ENCODE peak calls at places on chromosomes 5 and 9, in four cellular contexts. One of them, this sample, is unnamed.

GRCh38 chr5:149037819-149038218 is 25.0 kb downstream of the SH3TC2 start:
- DNase-seq in HepG2: no peak
- DNase-seq in K562: no peak
- DNase-seq in GM12878: no peak
- DNase-seq in this sample: no peak

GRCh38 chr9:14993891-14994554 is 83.8 kb upstream of the FREM1 start:
- DNase-seq in K562: no peak
- DNase-seq in GM12878: no peak
- DNase-seq in HepG2: no peak
- DNase-seq in this sample: no peak

GRCh38 chr5:143955140-143955539 is 143.2 kb downstream of the HMHB1 start:
- DNase-seq in GM12878: no peak
- DNase-seq in HepG2: no peak
- DNase-seq in K562: no peak
- DNase-seq in this sample: no peak

GRCh38 chr5:153153086-153153485 is 337.4 kb upstream of the GRIA1 start:
- DNase-seq in GM12878: no peak
- DNase-seq in HepG2: no peak
- DNase-seq in K562: no peak
- DNase-seq in this sample: no peak

GRCh38 chr9:132207839-132208615 is 46.2 kb downstream of the NTNG2 start:
- DNase-seq in GM12878: no peak
- DNase-seq in K562: no peak
- DNase-seq in HepG2: no peak
- DNase-seq in this sample: peak; percentile 62

GRCh38 chr9:95752129-95752731 is 123.3 kb upstream of the ERCC6L2 start:
- DNase-seq in K562: no peak
- DNase-seq in GM12878: no peak
- DNase-seq in HepG2: no peak
- DNase-seq in this sample: no peak

GRCh38 chr9:120538339-120538738 is 41.6 kb downstream of the CDK5RAP2 start:
- DNase-seq in K562: no peak
- DNase-seq in GM12878: no peak
- DNase-seq in HepG2: peak; percentile 95
- DNase-seq in this sample: no peak

GRCh38 chr9:98201749-98202148 is 9.3 kb upstream of the CORO2A start:
- DNase-seq in K562: no peak
- DNase-seq in GM12878: no peak
- DNase-seq in HepG2: no peak
- DNase-seq in this sample: no peak

GRCh38 chr5:1009359-1010180 is 968 bp downstream of the NKD2 start:
- DNase-seq in HepG2: no peak
- DNase-seq in K562: peak; percentile 38
- DNase-seq in GM12878: no peak
- DNase-seq in this sample: no peak

GRCh38 chr9:137032893-137033292 is 1.0 kb upstream of the FUT7 start:
- DNase-seq in GM12878: no peak
- DNase-seq in K562: no peak
- DNase-seq in HepG2: no peak
- DNase-seq in this sample: no peak

GRCh38 chr5:154794525-154795234 is 39.5 kb downstream of the LARP1 start:
- DNase-seq in K562: no peak
- DNase-seq in GM12878: no peak
- DNase-seq in HepG2: no peak
- DNase-seq in this sample: no peak

GRCh38 chr5:96714951-96715451 is 52.8 kb downstream of the CAST start:
- DNase-seq in K562: peak; percentile 33
- DNase-seq in GM12878: no peak
- DNase-seq in HepG2: peak; percentile 96
- DNase-seq in this sample: no peak

GRCh38 chr5:81171769-81172168 is 61.4 kb upstream of the CKMT2 start:
- DNase-seq in HepG2: no peak
- DNase-seq in K562: no peak
- DNase-seq in GM12878: no peak
- DNase-seq in this sample: no peak

GRCh38 chr5:78908173-78908901 is 76.8 kb downstream of the ARSB start:
- DNase-seq in GM12878: no peak
- DNase-seq in HepG2: no peak
- DNase-seq in K562: no peak
- DNase-seq in this sample: no peak

GRCh38 chr9:35859310-35859994 is 10.7 kb downstream of the OR13J1 start:
- DNase-seq in K562: peak; percentile 18
- DNase-seq in HepG2: no peak
- DNase-seq in GM12878: no peak
- DNase-seq in this sample: peak; percentile 43

GRCh38 chr5:39465843-39466242 is 41.1 kb upstream of the DAB2 start:
- DNase-seq in K562: no peak
- DNase-seq in HepG2: no peak
- DNase-seq in GM12878: no peak
- DNase-seq in this sample: no peak

DNA sequence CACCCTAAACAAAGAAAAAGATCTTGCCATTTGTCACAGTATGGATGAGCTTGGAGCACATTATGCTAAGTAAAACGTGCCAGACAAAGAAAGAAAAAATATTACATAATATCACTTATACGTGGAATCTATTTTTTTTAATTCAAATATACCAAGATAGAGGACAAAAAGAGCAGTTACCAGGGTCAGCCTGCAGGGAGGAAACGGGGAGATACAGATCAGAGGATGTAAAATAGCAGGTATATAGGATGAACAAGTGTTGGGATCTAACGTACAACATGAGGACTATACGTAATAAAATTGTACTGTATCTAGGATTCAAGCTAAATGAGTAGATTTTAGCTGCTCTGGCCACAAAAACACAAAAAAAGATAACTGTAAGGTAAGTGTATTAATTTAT is 247.5 kb downstream of the TMEM161B start:
- DNase-seq in K562: peak; percentile 10
- DNase-seq in GM12878: no peak
- DNase-seq in HepG2: no peak
- DNase-seq in this sample: no peak
- TF ChIP-seq HDAC6 in K562: no peak
- TF ChIP-seq HDAC6 in GM12878: no peak
- TF ChIP-seq HDAC6 in HepG2: no peak
- TF ChIP-seq HDAC6 in this sample: no peak

GRCh38 chr5:170136493-170136892 is 30.8 kb downstream of the FOXI1 start:
- DNase-seq in GM12878: no peak
- DNase-seq in K562: no peak
- DNase-seq in HepG2: no peak
- DNase-seq in this sample: no peak

GRCh38 chr5:170135796-170136490 is 30.2 kb downstream of the FOXI1 start:
- DNase-seq in HepG2: no peak
- DNase-seq in K562: no peak
- DNase-seq in GM12878: no peak
- DNase-seq in this sample: peak; percentile 31

GRCh38 chr5:170137694-170138214 is 32.1 kb downstream of the FOXI1 start:
- DNase-seq in HepG2: no peak
- DNase-seq in GM12878: no peak
- DNase-seq in K562: no peak
- DNase-seq in this sample: peak; percentile 22

GRCh38 chr5:170131235-170131634 is 25.5 kb downstream of the FOXI1 start:
- DNase-seq in K562: no peak
- DNase-seq in GM12878: no peak
- DNase-seq in HepG2: no peak
- DNase-seq in this sample: peak; percentile 14

DNA sequence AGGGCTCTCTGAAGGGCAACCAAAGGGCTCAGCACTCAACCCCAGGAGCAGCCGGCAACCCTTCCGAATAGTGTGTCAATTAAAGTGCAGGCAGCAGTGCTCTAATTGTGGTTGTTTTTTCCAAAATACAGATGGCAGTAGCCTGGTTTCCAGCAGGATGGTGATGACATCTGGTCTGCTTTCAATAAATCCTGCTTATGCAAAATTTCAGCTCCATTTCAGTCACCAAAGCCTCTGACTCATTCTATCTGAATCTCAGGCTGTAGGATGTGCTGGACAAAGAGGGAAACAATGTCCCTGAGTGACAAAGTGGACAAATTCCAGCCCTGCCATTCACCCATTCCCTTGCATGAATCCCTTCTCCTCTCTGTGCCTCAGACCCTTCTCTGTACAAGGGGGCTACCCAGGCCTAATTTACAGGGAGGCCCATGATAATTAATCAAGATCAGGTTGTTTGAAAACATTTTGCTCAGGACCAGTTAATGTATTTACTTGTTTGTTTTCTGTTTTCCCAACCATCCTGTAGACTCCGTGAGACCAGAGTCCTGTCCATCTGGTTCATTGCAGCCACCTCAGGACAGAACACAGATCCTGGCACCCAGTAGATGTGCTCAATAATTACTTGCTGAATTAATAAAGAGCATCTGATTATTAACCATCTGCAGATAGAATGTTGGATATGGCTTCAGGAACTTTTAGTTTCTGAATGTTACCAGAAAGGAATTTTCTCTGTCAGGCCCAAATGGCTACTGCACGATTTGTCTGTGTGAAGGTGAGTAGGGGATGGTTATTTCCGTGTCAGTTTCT is 27.1 kb downstream of the FOXI1 start:
- DNase-seq in K562: no peak
- DNase-seq in HepG2: no peak
- DNase-seq in GM12878: no peak
- DNase-seq in this sample: no peak
- TF ChIP-seq HDAC6 in K562: no peak
- TF ChIP-seq HDAC6 in HepG2: no peak
- TF ChIP-seq HDAC6 in GM12878: no peak
- TF ChIP-seq HDAC6 in this sample: no peak

GRCh38 chr5:35771321-35771720 is 85.4 kb upstream of the IL7R start:
- DNase-seq in HepG2: no peak
- DNase-seq in K562: no peak
- DNase-seq in GM12878: no peak
- DNase-seq in this sample: no peak

GRCh38 chr5:35776757-35777156 is 79.9 kb upstream of the IL7R start:
- DNase-seq in K562: no peak
- DNase-seq in HepG2: no peak
- DNase-seq in GM12878: no peak
- DNase-seq in this sample: no peak

GRCh38 chr5:35777358-35778087 is 79.2 kb upstream of the IL7R start:
- DNase-seq in HepG2: peak; percentile 63
- DNase-seq in K562: peak; percentile 56
- DNase-seq in GM12878: no peak
- DNase-seq in this sample: no peak

GRCh38 chr5:35771839-35772238 is 84.9 kb upstream of the IL7R start:
- DNase-seq in K562: no peak
- DNase-seq in GM12878: no peak
- DNase-seq in HepG2: no peak
- DNase-seq in this sample: no peak

DNA sequence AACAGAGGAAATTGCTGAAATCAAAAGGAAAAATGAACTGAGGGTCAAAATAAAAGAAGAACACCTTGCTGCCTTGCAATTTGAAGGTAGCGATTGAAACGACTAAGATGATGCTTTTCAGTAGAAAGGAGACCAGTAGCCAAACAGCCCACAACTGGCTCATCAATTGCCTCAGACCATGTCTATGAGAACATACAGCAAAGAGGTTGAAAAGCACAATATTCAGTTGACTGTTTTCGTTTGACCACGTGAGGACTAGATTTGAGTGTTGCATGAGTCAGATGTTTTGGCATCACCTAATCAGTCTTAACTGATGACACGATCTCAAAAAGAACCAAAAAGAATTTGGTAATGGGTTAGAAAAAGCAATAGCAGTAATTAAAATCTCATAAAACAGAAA is 82.8 kb upstream of the IL7R start:
- DNase-seq in HepG2: no peak
- DNase-seq in GM12878: no peak
- DNase-seq in K562: no peak
- DNase-seq in this sample: no peak
- TF ChIP-seq HDAC6 in HepG2: no peak
- TF ChIP-seq HDAC6 in GM12878: no peak
- TF ChIP-seq HDAC6 in K562: no peak
- TF ChIP-seq HDAC6 in this sample: no peak

GRCh38 chr9:34521406-34522045 is 1.3 kb downstream of the ENHO start:
- DNase-seq in GM12878: no peak
- DNase-seq in HepG2: no peak
- DNase-seq in K562: no peak
- DNase-seq in this sample: no peak
- TF ChIP-seq HDAC6 in GM12878: no peak
- TF ChIP-seq HDAC6 in HepG2: no peak
- TF ChIP-seq HDAC6 in K562: no peak
- TF ChIP-seq HDAC6 in this sample: no peak

GRCh38 chr5:5290674-5291334 is 131.7 kb upstream of the ICE1 start:
- DNase-seq in K562: no peak
- DNase-seq in GM12878: no peak
- DNase-seq in HepG2: no peak
- DNase-seq in this sample: no peak

GRCh38 chr5:5291357-5291756 is 131.1 kb upstream of the ICE1 start:
- DNase-seq in GM12878: no peak
- DNase-seq in K562: no peak
- DNase-seq in HepG2: no peak
- DNase-seq in this sample: no peak

GRCh38 chr5:5289537-5289936 is 132.9 kb upstream of the ICE1 start:
- DNase-seq in K562: no peak
- DNase-seq in HepG2: no peak
- DNase-seq in GM12878: no peak
- DNase-seq in this sample: no peak

GRCh38 chr5:5293029-5293428 is 129.4 kb upstream of the ICE1 start:
- DNase-seq in HepG2: peak; percentile 6
- DNase-seq in GM12878: no peak
- DNase-seq in K562: no peak
- DNase-seq in this sample: no peak

DNA sequence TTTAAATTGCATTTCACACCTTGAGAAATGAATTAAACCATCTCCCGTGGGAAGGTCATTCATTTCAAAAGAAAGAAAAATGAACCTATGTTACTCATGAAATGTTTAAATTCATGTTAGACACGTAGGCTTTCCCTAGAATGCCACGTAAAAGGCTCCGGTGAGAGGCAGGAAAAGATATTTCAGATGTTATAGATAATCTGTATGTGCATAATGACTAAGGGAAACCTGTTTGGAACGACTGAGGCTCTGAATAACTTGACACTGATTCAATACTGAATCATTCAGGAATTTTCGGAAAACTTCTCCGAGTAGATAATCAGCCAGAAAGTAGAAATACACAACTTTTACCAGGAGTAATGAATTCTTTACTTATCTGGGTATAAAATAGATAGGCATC is 134.2 kb upstream of the ICE1 start:
- DNase-seq in GM12878: no peak
- DNase-seq in HepG2: no peak
- DNase-seq in K562: no peak
- DNase-seq in this sample: no peak
- TF ChIP-seq HDAC6 in GM12878: no peak
- TF ChIP-seq HDAC6 in HepG2: no peak
- TF ChIP-seq HDAC6 in K562: no peak
- TF ChIP-seq HDAC6 in this sample: no peak

This sample was measured in H1.